ENCODE peak calls at places on chromosomes 5 and 9, in five cellular contexts. T is gastrocnemius medialis, F is PC-3, M is tibial nerve, P is mammary epithelial cell. R is an unnamed sample. For H3K36me3 and H3K9me3, the result is how much of the 10 kb centered on the place peaks cover.

GRCh38 chr9:71920456-71921189 is 9.2 kb downstream of the C9orf85 start:
- DNase-seq in T (no peak), F (no peak), M (no peak), P (peak), R (no peak)

GRCh38 chr9:109451311-109452025 is 46.6 kb downstream of the PTPN3 start:
- DNase-seq in T (no peak), F (peak), M (no peak), P (no peak), R (no peak)

GRCh38 chr9:36341936-36342577 is 58.0 kb downstream of the RNF38 start:
- DNase-seq in T (no peak), F (no peak), M (no peak), P (no peak), R (no peak)

GRCh38 chr5:36507332-36507952 is 99.0 kb upstream of the SLC1A3 start:
- DNase-seq in T (peak), F (peak), M (peak), P (peak), R (peak)

GRCh38 chr9:33041459-33042188 is 16.6 kb downstream of the DNAJA1 start:
- DNase-seq in T (no peak), F (peak), M (no peak), P (no peak), R (no peak)

GRCh38 chr9:89850633-89851325 is 246.0 kb downstream of the GADD45G start:
- DNase-seq in T (peak), F (peak), M (no peak), P (peak), R (peak)

GRCh38 chr5:180153991-180154390 is 55.0 kb downstream of the RASGEF1C start:
- DNase-seq in T (no peak), F (no peak), M (no peak), P (no peak), R (no peak)

GRCh38 chr5:147751-148150 is 43.5 kb upstream of the LRRC14B start:
- DNase-seq in T (no peak), F (no peak), M (no peak), P (no peak), R (no peak)

GRCh38 chr5:89071941-89072331 is 189.0 kb upstream of the MEF2C start:
- DNase-seq in T (no peak), F (no peak), M (no peak), P (no peak), R (no peak)

GRCh38 chr5:34587355-34588241 is 68.5 kb upstream of the RAI14 start:
- DNase-seq in T (no peak), F (peak), M (no peak), P (peak), R (no peak)

GRCh38 chr5:39657943-39658342 is 233.2 kb upstream of the DAB2 start:
- DNase-seq in T (no peak), F (peak), M (no peak), P (no peak), R (no peak)

GRCh38 chr9:13627502-13627901 is 348.0 kb upstream of the MPDZ start:
- DNase-seq in T (no peak), F (no peak), M (no peak), P (no peak), R (no peak)

DNA sequence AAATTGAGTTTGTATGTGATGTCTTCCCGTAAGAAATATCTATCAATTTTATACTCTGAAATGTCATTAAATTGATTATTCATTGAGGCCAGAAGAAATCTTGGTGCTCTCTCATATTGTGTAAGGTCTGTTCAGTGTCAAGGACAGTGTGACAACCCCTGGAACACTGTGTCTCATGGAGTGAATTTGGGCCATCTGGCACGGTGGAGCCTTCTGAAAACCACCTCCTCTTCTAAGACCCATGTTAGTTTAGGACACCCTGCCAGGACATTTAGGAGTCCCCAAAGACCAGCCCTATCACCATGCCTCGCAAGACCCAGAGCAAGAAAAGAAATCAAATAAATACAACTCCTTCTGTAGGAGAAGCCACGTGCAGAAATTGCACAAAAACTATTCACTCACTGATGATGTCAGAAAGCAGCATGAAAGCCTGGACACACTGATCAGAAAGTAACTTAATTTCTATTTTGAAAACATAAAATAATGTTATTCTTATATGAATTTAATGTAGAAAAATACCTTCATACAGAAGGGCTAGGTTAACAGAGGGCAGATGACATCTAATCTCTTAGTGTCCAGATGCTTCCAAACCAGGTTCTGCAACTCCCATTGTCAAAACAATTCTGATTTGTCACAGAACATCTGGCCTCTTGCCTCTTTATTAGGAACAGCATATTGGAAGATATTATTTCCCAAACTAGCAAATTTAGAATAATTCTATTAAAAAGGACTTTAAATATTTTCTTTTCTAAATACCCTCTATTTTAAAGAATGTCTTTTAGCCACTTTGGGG is 298.8 kb downstream of the NR2F1-AS1 start:
- DNase-seq in T (no peak), F (no peak), M (peak), P (no peak), R (no peak)
- H3K4me3 ChIP-seq in T (no peak), F (no peak), M (no peak), P (no peak), R (no peak)

DNA sequence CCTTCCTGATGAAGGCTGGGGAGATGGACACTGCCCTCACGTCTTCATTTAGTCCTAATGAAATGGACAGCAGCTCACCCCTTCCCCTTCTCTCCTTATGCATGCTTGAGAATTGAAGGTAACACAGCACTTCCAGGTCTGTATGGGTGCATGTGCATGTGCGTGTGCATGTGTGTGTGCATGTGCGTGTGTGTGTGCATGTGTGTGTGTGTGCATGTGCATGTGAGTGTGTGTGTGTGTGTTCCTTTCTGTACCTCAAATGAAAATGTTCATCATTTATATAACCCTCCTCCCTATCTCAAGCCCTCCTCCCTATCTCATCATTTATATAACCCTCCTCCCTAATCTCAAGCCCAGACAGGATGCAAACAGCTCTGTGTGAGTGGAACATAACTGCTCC is 444.8 kb downstream of the MAT2B start:
- DNase-seq in T (no peak), F (no peak), M (no peak), P (no peak), R (no peak)
- H3K36me3 ChIP-seq in T (under half), F (under half), M (under half), P (under half), R (under half)

GRCh38 chr5:135874461-135874860 is 21.2 kb downstream of the IL9 start:
- DNase-seq in T (no peak), F (no peak), M (no peak), P (no peak), R (no peak)
- H3K9me3 ChIP-seq in T (under half), F (under half), M (under half), P (under half), R (under half)

DNA sequence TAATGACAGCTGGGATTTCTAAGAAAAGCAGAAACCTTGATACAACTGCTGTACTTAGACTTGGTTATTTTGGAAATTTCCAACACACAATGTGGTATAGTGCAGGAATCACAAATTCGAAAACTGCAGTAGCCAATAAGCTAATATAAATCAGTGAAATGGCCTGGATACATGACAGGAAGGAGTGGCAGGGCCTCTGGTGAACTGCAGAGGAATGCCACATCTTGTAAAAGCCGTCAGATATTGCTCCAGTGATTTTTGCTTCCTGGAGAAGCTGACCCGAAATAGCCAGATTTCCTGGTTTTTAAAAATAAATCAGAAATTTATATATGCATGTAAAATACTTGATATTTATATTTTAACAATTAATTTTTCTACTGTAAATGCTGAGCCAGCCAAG is 182.6 kb downstream of the RASEF start:
- DNase-seq in T (no peak), F (no peak), M (no peak), P (no peak), R (no peak)
- H3K4me3 ChIP-seq in T (no peak), F (no peak), M (no peak), P (no peak), R (no peak)

GRCh38 chr9:128494743-128495124 is 9.8 kb upstream of the GLE1 start:
- DNase-seq in T (no peak), F (no peak), M (no peak), P (no peak), R (no peak)
- H3K36me3 ChIP-seq in T (under half), F (under half), M (half or more), P (under half), R (under half)

DNA sequence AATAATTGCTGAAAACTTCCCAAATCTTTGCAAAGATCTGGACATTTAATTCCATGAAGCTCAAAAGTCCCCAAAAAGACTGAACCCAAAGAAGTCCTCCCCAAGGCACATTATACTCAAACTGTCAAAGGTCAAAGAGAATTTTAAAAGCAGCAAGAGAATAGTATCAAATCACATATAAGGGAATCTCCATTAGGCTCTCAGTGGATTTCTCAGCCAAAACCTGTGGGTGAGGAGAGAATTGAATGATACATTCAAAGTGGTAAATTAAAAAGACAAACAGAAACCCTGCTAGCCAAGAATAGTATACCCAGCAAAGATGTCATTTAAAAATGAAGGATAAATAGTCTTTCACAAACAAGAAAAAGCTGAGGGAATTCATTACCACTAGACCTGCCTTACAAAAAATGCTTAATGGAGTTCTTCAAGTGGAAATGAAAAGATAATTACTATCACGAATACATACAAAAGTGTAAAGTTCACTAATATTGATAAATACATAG is 134.1 kb downstream of the NDUFS4 start:
- DNase-seq in T (no peak), F (no peak), M (no peak), P (no peak), R (no peak)
- H3K9me3 ChIP-seq in T (under half), F (under half), M (half or more), P (under half), R (under half)

DNA sequence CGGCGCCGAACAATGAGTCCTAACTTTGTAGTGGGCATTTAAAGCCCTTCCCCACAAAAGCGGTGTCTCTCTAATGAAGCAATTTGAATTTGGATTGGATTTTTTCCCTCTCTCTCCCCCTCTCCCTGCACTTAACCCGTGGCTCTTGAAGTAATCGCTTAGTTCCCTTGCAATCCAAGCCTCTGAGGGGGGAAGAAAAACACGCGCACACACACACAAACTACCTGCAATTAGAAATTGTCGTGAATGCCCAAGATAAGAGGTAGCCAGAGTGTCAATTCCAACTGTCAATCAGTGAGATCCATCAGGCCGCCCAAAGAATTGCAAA is 1.2 kb downstream of the LHX6 start:
- DNase-seq in T (no peak), F (peak), M (no peak), P (no peak), R (no peak)
- H3K4me3 ChIP-seq in T (peak), F (peak), M (no peak), P (peak), R (no peak)

DNA sequence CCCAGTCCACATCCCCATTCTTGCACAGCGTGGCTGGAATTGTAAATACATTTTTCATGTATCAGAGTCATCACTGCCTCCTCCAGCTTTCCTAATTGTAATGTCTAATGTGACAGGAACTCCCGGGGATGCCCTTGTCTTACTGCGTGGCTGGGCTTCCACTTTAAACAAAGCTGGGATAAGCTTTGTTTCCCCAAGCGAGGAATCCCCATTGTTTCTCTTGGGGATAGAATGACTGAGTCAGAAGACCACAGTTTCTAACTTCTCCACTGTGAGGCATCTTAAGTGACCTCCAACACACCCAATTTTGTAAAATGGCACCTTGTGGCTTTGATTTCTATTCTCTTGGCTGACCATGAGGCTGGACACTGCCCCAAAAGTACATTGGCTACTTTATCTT is 22.4 kb downstream of the ARPC5L start:
- DNase-seq in T (no peak), F (no peak), M (no peak), P (no peak), R (no peak)
- H3K36me3 ChIP-seq in T (half or more), F (under half), M (half or more), P (under half), R (under half)

GRCh38 chr9:100191264-100191663 is 92.2 kb downstream of the INVS start:
- DNase-seq in T (no peak), F (no peak), M (no peak), P (no peak), R (no peak)
- H3K9me3 ChIP-seq in T (under half), F (under half), M (under half), P (under half), R (under half)

R was measured in MG63.